ENCODE peak calls at places on chromosome 16, in four cellular contexts. One of them, this sample, is unnamed.

GRCh38 chr16:67396159-67396774 is 3.0 kb upstream of the TPPP3 start:
- DNase-seq in GM12878: no peak
- DNase-seq in HepG2: peak; percentile 96
- DNase-seq in K562: peak; percentile 92
- DNase-seq in this sample: peak; percentile 84

GRCh38 chr16:46857261-46857962 is 26.4 kb upstream of the C16orf87 start:
- DNase-seq in K562: peak; percentile 23
- DNase-seq in HepG2: peak; percentile 65
- DNase-seq in GM12878: no peak
- DNase-seq in this sample: peak; percentile 55

GRCh38 chr16:21166561-21166961 is 8.1 kb downstream of the LDAF1 start:
- DNase-seq in GM12878: no peak
- DNase-seq in K562: peak; percentile 13
- DNase-seq in HepG2: no peak
- DNase-seq in this sample: no peak

GRCh38 chr16:55444754-55445485 is 34.1 kb upstream of the MMP2 start:
- DNase-seq in HepG2: no peak
- DNase-seq in K562: no peak
- DNase-seq in GM12878: peak; percentile 16
- DNase-seq in this sample: no peak

GRCh38 chr16:2816751-2817495 is at the start of gene PRSS21:
- DNase-seq in K562: peak; percentile 90
- DNase-seq in GM12878: no peak
- DNase-seq in HepG2: no peak
- DNase-seq in this sample: no peak

GRCh38 chr16:88807626-88808453 is 3.9 kb downstream of the APRT start:
- DNase-seq in HepG2: no peak
- DNase-seq in K562: no peak
- DNase-seq in GM12878: no peak
- DNase-seq in this sample: no peak

GRCh38 chr16:26727801-26728200 is 338.9 kb upstream of the C16orf82 start:
- DNase-seq in GM12878: no peak
- DNase-seq in HepG2: no peak
- DNase-seq in K562: no peak
- DNase-seq in this sample: no peak

GRCh38 chr16:74603848-74604247 is 3.1 kb downstream of the GLG1 start:
- DNase-seq in K562: no peak
- DNase-seq in HepG2: peak; percentile 33
- DNase-seq in GM12878: no peak
- DNase-seq in this sample: no peak

GRCh38 chr16:17002557-17002956 is 468.2 kb downstream of the XYLT1 start:
- DNase-seq in HepG2: no peak
- DNase-seq in K562: no peak
- DNase-seq in GM12878: no peak
- DNase-seq in this sample: no peak

GRCh38 chr16:30416624-30417298 is 9.4 kb downstream of the ZNF771 start:
- DNase-seq in K562: no peak
- DNase-seq in GM12878: no peak
- DNase-seq in HepG2: no peak
- DNase-seq in this sample: no peak

GRCh38 chr16:23498863-23499262 is 11.4 kb downstream of the GGA2 start:
- DNase-seq in GM12878: no peak
- DNase-seq in K562: no peak
- DNase-seq in HepG2: peak; percentile 44
- DNase-seq in this sample: no peak

GRCh38 chr16:31538199-31538598 is 10.5 kb downstream of the AHSP start:
- DNase-seq in K562: no peak
- DNase-seq in HepG2: no peak
- DNase-seq in GM12878: no peak
- DNase-seq in this sample: no peak

GRCh38 chr16:1786242-1787055 is 3.7 kb downstream of the NUBP2 start:
- DNase-seq in GM12878: no peak
- DNase-seq in K562: no peak
- DNase-seq in HepG2: no peak
- DNase-seq in this sample: no peak
- TF ChIP-seq ESRRA in GM12878: no peak
- TF ChIP-seq ESRRA in K562: no peak
- TF ChIP-seq ESRRA in HepG2: no peak
- TF ChIP-seq ESRRA in this sample: no peak

DNA sequence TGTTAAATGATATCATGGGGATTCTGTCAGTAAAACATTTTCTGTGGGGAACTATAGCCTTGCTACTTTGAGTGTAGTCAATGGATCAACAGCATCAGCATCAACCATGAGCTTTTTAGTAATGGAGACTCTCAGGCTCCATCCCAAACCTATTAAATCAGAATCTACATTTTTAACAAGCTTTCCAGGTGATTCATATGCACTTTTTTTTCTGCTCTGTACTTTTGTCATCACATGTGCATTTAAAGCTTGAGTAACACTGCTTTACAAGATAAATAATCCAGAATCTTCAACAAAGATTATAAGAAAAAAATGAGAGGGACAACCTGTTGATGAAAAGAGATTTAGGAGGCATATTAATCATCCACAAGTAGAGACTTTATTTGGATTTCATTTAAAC is 23.5 kb downstream of the NUP93 start:
- DNase-seq in GM12878: no peak
- DNase-seq in K562: no peak
- DNase-seq in HepG2: no peak
- DNase-seq in this sample: no peak
- TF ChIP-seq HDAC2 in GM12878: no peak
- TF ChIP-seq HDAC2 in K562: no peak
- TF ChIP-seq HDAC2 in HepG2: no peak
- TF ChIP-seq HDAC2 in this sample: no peak

DNA sequence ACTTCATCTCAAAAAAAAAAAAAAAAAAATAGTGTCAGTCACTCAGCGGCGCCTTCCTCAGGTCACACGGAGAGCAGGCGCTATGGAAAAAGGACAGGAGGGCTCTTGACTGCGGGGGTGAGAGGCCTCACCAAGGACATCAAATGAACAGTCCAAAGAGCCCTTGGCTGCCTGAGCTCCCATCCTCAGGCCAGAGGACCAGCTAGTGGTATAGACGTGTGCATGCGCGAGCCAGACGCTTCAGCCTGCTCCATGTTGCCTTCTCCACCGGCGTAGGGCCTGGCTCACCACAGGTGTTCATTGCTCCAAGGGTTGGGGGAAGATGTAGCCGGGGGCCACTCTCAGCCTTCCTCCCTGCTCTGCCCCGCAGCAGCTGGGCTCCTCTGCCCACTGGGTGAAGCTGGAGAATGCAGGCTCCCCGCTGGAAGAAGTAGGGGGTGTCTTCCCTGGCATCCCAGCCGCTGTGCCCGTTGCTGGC is 65.8 kb upstream of the PLCG2 start:
- DNase-seq in K562: no peak
- DNase-seq in GM12878: no peak
- DNase-seq in HepG2: no peak
- DNase-seq in this sample: no peak
- TF ChIP-seq ESRRA in K562: no peak
- TF ChIP-seq ESRRA in GM12878: no peak
- TF ChIP-seq ESRRA in HepG2: no peak
- TF ChIP-seq ESRRA in this sample: no peak

GRCh38 chr16:57469046-57469445 is 6.6 kb downstream of the POLR2C start:
- DNase-seq in HepG2: no peak
- DNase-seq in GM12878: no peak
- DNase-seq in K562: no peak
- DNase-seq in this sample: no peak

GRCh38 chr16:57462978-57463362 is 491 bp downstream of the POLR2C start:
- DNase-seq in GM12878: no peak
- DNase-seq in HepG2: no peak
- DNase-seq in K562: no peak
- DNase-seq in this sample: no peak

GRCh38 chr16:57462209-57462977 is at the start of gene POLR2C:
- DNase-seq in GM12878: peak; percentile 37
- DNase-seq in HepG2: peak; percentile 80
- DNase-seq in K562: peak; percentile 89
- DNase-seq in this sample: peak; percentile 91

GRCh38 chr16:57468346-57468745 is 5.9 kb downstream of the POLR2C start:
- DNase-seq in K562: no peak
- DNase-seq in GM12878: no peak
- DNase-seq in HepG2: no peak
- DNase-seq in this sample: no peak

GRCh38 chr16:57464523-57464922 is 2.0 kb downstream of the POLR2C start:
- DNase-seq in K562: no peak
- DNase-seq in HepG2: no peak
- DNase-seq in GM12878: no peak
- DNase-seq in this sample: no peak
- TF ChIP-seq HDAC2 in K562: no peak
- TF ChIP-seq HDAC2 in HepG2: no peak
- TF ChIP-seq HDAC2 in GM12878: no peak
- TF ChIP-seq HDAC2 in this sample: no peak

DNA sequence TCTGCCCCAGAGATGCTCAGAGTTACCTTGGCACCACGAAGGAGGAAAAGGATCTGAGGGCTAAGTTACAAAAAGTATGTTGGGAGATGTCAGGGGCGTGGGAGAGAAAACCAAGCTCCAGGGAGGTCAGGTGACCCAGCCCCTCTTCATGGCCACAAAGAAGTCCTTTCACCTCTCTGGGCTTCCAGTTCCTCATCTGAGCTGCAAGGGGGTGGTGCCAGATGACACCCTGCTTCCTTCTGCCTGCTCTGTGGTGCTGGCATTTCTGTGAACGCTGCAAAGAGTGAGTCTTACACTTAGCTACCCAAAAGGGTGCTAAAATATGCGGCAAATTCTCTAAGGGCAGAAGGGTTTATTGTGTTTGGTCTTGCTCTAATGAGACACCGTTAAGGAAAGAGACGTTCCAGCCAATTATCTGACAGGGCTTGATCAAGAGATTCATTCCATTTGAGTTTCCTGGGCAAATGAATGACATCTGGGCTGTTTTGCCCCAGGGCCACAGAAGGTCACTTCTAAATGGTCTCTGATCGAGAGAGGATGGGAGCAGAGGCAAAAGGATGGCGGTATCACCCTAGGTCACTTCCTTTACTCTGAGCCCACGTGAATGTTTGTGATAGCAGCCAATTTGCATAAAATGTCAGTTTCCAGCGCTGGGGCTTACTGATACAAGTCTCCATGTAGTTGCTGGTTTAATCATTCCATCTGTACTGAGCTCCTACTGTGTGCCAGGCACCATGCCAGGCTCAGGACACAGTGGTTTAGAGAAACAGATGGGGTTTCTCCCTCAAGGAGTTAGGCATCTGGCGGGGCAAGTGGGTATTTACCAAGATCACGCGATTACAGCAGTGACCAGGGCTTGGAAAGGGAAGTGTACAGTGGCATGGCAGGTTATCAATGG is 210.3 kb downstream of the KATNIP start:
- DNase-seq in K562: peak; percentile 47
- DNase-seq in HepG2: no peak
- DNase-seq in GM12878: no peak
- DNase-seq in this sample: no peak
- TF ChIP-seq ESRRA in K562: no peak
- TF ChIP-seq ESRRA in HepG2: no peak
- TF ChIP-seq ESRRA in GM12878: no peak
- TF ChIP-seq ESRRA in this sample: no peak